ENCODE peak calls at places on chromosomes 4 and X, in ten cellular contexts. I is activated CD8-positive, alpha-beta memory T cell treated with anti-CD3 and anti-CD28 coated beads for 1 hour; Y is GM12865; F is heart right ventricle; A is progenitor cell of endocrine pancreas; K is fibroblast of mammary gland; J is NCI-H1417; R is NCI-H1436 treated with DMSO at 0.1 percent for 48 hours; W is AG09319; E is neural crest cell. P is an unnamed sample.

GRCh38 chrX:65643786-65644111 is 23.7 kb upstream of the MSN start:
- DNase-seq in J (no peak), W (no peak), K (no peak), A (no peak), E (no peak), R (no peak), I (no peak), Y (no peak), F (no peak), P (no peak)

GRCh38 chr4:188032583-188032982 is 37.0 kb downstream of the ZFP42 start:
- DNase-seq in J (no peak), W (no peak), E (no peak), F (no peak), Y (no peak), I (no peak), A (no peak), R (no peak), K (no peak), P (no peak)

GRCh38 chrX:10900585-10901289 is 210.4 kb upstream of the HCCS start:
- DNase-seq in J (no peak), R (no peak), W (no peak), F (no peak), K (peak; percentile 62), I (no peak), E (no peak), A (no peak), Y (no peak), P (no peak)

GRCh38 chr4:41178372-41179085 is 35.8 kb downstream of the APBB2 start:
- DNase-seq in I (no peak), W (no peak), A (no peak), K (peak; percentile 99), J (no peak), Y (no peak), R (no peak), E (no peak), F (no peak), P (no peak)

GRCh38 chr4:56465599-56466295 is 1.7 kb upstream of the SRP72 start:
- DNase-seq in Y (no peak), R (no peak), F (no peak), K (peak; percentile 45), W (no peak), J (no peak), E (no peak), A (no peak), I (no peak), P (no peak)

GRCh38 chrX:140141444-140142029 is 176.2 kb upstream of the CXorf66 start:
- DNase-seq in F (no peak), K (peak; percentile 29), E (peak; percentile 72), R (no peak), I (no peak), A (peak; percentile 46), W (no peak), J (no peak), Y (peak; percentile 23), P (no peak)

GRCh38 chr4:177810210-177810609 is 368.0 kb upstream of the AGA start:
- DNase-seq in K (no peak), R (no peak), A (no peak), F (no peak), E (no peak), Y (no peak), I (no peak), W (no peak), J (no peak), P (no peak)

GRCh38 chr4:16150716-16151115 is 66.9 kb upstream of the PROM1 start:
- DNase-seq in W (no peak), E (no peak), Y (no peak), F (no peak), K (no peak), R (no peak), J (no peak), A (no peak), I (no peak), P (no peak)

GRCh38 chrX:117743469-117744251 is 372.9 kb downstream of the KLHL13 start:
- DNase-seq in I (no peak), J (no peak), A (no peak), Y (peak; percentile 9), K (peak; percentile 1), F (no peak), E (no peak), R (no peak), W (no peak), P (no peak)

GRCh38 chr4:1855334-1856070 is 454 bp downstream of the LETM1 start:
- DNase-seq in I (no peak), E (no peak), W (no peak), R (no peak), J (no peak), F (peak; percentile 47), Y (peak; percentile 42), K (no peak), A (peak; percentile 25), P (no peak)

GRCh38 chr4:91746551-91746950 is 557.2 kb upstream of the GRID2 start:
- DNase-seq in Y (no peak), E (no peak), A (no peak), F (no peak), W (no peak), R (no peak), I (no peak), K (no peak), J (no peak), P (no peak)

GRCh38 chr4:136032391-136032790 is 1499.9 kb downstream of the PCDH18 start:
- DNase-seq in A (no peak), J (no peak), E (no peak), Y (no peak), I (no peak), W (no peak), F (no peak), R (no peak), K (no peak), P (no peak)